ENCODE peak calls at places on chromosomes 16 and 17, in seven cellular contexts. One of them, this sample, is unnamed.

GRCh38 chr17:1754430-1755112 is 7.3 kb upstream of the SERPINF1 start:
- DNase-seq in tibial artery: no peak
- DNase-seq in heart left ventricle: no peak
- DNase-seq in OCI-LY7: no peak
- DNase-seq in naive thymus-derived CD4-positive, alpha-beta T cell: no peak
- DNase-seq in CD8-positive, alpha-beta T cell: no peak
- DNase-seq in body of pancreas: no peak
- DNase-seq in this sample: no peak

GRCh38 chr17:48310748-48311213 is 119.2 kb downstream of the SKAP1 start:
- DNase-seq in tibial artery: no peak
- DNase-seq in heart left ventricle: no peak
- DNase-seq in OCI-LY7: no peak
- DNase-seq in naive thymus-derived CD4-positive, alpha-beta T cell: no peak
- DNase-seq in CD8-positive, alpha-beta T cell: no peak
- DNase-seq in body of pancreas: no peak
- DNase-seq in this sample: no peak

GRCh38 chr16:51034481-51035109 is 116.5 kb downstream of the SALL1 start:
- DNase-seq in tibial artery: no peak
- DNase-seq in heart left ventricle: no peak
- DNase-seq in OCI-LY7: peak; percentile 49
- DNase-seq in naive thymus-derived CD4-positive, alpha-beta T cell: no peak
- DNase-seq in CD8-positive, alpha-beta T cell: no peak
- DNase-seq in body of pancreas: no peak
- DNase-seq in this sample: no peak

GRCh38 chr16:4846503-4846900 is 586 bp downstream of the GLYR1 start:
- DNase-seq in tibial artery: peak; percentile 51
- DNase-seq in heart left ventricle: peak; percentile 73
- DNase-seq in OCI-LY7: peak; percentile 55
- DNase-seq in naive thymus-derived CD4-positive, alpha-beta T cell: peak; percentile 21
- DNase-seq in CD8-positive, alpha-beta T cell: no peak
- DNase-seq in body of pancreas: peak; percentile 71
- DNase-seq in this sample: no peak

GRCh38 chr17:36691606-36692005 is 90.2 kb downstream of the MRM1 start:
- DNase-seq in tibial artery: no peak
- DNase-seq in heart left ventricle: no peak
- DNase-seq in OCI-LY7: no peak
- DNase-seq in naive thymus-derived CD4-positive, alpha-beta T cell: no peak
- DNase-seq in CD8-positive, alpha-beta T cell: no peak
- DNase-seq in body of pancreas: no peak
- DNase-seq in this sample: no peak

GRCh38 chr17:71111460-71111859 is 942.1 kb downstream of the KCNJ2 start:
- DNase-seq in tibial artery: no peak
- DNase-seq in heart left ventricle: no peak
- DNase-seq in OCI-LY7: no peak
- DNase-seq in naive thymus-derived CD4-positive, alpha-beta T cell: no peak
- DNase-seq in CD8-positive, alpha-beta T cell: no peak
- DNase-seq in body of pancreas: no peak
- DNase-seq in this sample: no peak

GRCh38 chr16:55147401-55147800 is 176.6 kb upstream of the IRX6 start:
- DNase-seq in tibial artery: no peak
- DNase-seq in heart left ventricle: no peak
- DNase-seq in OCI-LY7: no peak
- DNase-seq in naive thymus-derived CD4-positive, alpha-beta T cell: no peak
- DNase-seq in CD8-positive, alpha-beta T cell: no peak
- DNase-seq in body of pancreas: no peak
- DNase-seq in this sample: no peak

GRCh38 chr17:8801135-8801840 is 2.1 kb upstream of the MFSD6L start:
- DNase-seq in tibial artery: no peak
- DNase-seq in heart left ventricle: no peak
- DNase-seq in OCI-LY7: no peak
- DNase-seq in naive thymus-derived CD4-positive, alpha-beta T cell: no peak
- DNase-seq in CD8-positive, alpha-beta T cell: no peak
- DNase-seq in body of pancreas: no peak
- DNase-seq in this sample: no peak

GRCh38 chr17:83103200-83103937 is 24.0 kb downstream of the METRNL start:
- DNase-seq in tibial artery: peak; percentile 90
- DNase-seq in heart left ventricle: no peak
- DNase-seq in OCI-LY7: peak; percentile 30
- DNase-seq in naive thymus-derived CD4-positive, alpha-beta T cell: no peak
- DNase-seq in CD8-positive, alpha-beta T cell: no peak
- DNase-seq in body of pancreas: peak; percentile 83
- DNase-seq in this sample: no peak

GRCh38 chr17:60168654-60169053 is 18.9 kb downstream of the CA4 start:
- DNase-seq in tibial artery: no peak
- DNase-seq in heart left ventricle: no peak
- DNase-seq in OCI-LY7: no peak
- DNase-seq in naive thymus-derived CD4-positive, alpha-beta T cell: no peak
- DNase-seq in CD8-positive, alpha-beta T cell: no peak
- DNase-seq in body of pancreas: no peak
- DNase-seq in this sample: no peak

GRCh38 chr17:39935896-39936295 is 8.4 kb downstream of the LRRC3C start:
- DNase-seq in tibial artery: no peak
- DNase-seq in heart left ventricle: no peak
- DNase-seq in OCI-LY7: no peak
- DNase-seq in naive thymus-derived CD4-positive, alpha-beta T cell: no peak
- DNase-seq in CD8-positive, alpha-beta T cell: no peak
- DNase-seq in body of pancreas: no peak
- DNase-seq in this sample: no peak

GRCh38 chr17:51995797-51996403 is 162.6 kb downstream of the CA10 start:
- DNase-seq in tibial artery: no peak
- DNase-seq in heart left ventricle: no peak
- DNase-seq in OCI-LY7: no peak
- DNase-seq in naive thymus-derived CD4-positive, alpha-beta T cell: no peak
- DNase-seq in CD8-positive, alpha-beta T cell: no peak
- DNase-seq in body of pancreas: no peak
- DNase-seq in this sample: no peak

GRCh38 chr17:948284-948852 is 31.2 kb downstream of the NXN start:
- DNase-seq in tibial artery: no peak
- DNase-seq in heart left ventricle: no peak
- DNase-seq in OCI-LY7: no peak
- DNase-seq in naive thymus-derived CD4-positive, alpha-beta T cell: no peak
- DNase-seq in CD8-positive, alpha-beta T cell: no peak
- DNase-seq in body of pancreas: no peak
- DNase-seq in this sample: no peak

GRCh38 chr16:21646721-21647561 is 5.5 kb downstream of the IGSF6 start:
- DNase-seq in tibial artery: no peak
- DNase-seq in heart left ventricle: no peak
- DNase-seq in OCI-LY7: peak; percentile 91
- DNase-seq in naive thymus-derived CD4-positive, alpha-beta T cell: peak; percentile 77
- DNase-seq in CD8-positive, alpha-beta T cell: peak; percentile 80
- DNase-seq in body of pancreas: no peak
- DNase-seq in this sample: no peak

GRCh38 chr16:29226782-29227181 is 179.7 kb downstream of the NPIPB11 start:
- DNase-seq in tibial artery: no peak
- DNase-seq in heart left ventricle: no peak
- DNase-seq in OCI-LY7: no peak
- DNase-seq in naive thymus-derived CD4-positive, alpha-beta T cell: no peak
- DNase-seq in CD8-positive, alpha-beta T cell: no peak
- DNase-seq in body of pancreas: no peak
- DNase-seq in this sample: no peak

GRCh38 chr16:765971-766819 is 5.7 kb downstream of the MSLN start:
- DNase-seq in tibial artery: no peak
- DNase-seq in heart left ventricle: no peak
- DNase-seq in OCI-LY7: no peak
- DNase-seq in naive thymus-derived CD4-positive, alpha-beta T cell: no peak
- DNase-seq in CD8-positive, alpha-beta T cell: no peak
- DNase-seq in body of pancreas: no peak
- DNase-seq in this sample: no peak

GRCh38 chr17:8300629-8301242 is 5.5 kb upstream of the SLC25A35 start:
- DNase-seq in tibial artery: peak; percentile 50
- DNase-seq in heart left ventricle: no peak
- DNase-seq in OCI-LY7: peak; percentile 87
- DNase-seq in naive thymus-derived CD4-positive, alpha-beta T cell: peak; percentile 80
- DNase-seq in CD8-positive, alpha-beta T cell: peak; percentile 76
- DNase-seq in body of pancreas: peak; percentile 70
- DNase-seq in this sample: no peak

GRCh38 chr17:68094481-68095078 is 59.0 kb downstream of the KPNA2 start:
- DNase-seq in tibial artery: no peak
- DNase-seq in heart left ventricle: no peak
- DNase-seq in OCI-LY7: no peak
- DNase-seq in naive thymus-derived CD4-positive, alpha-beta T cell: no peak
- DNase-seq in CD8-positive, alpha-beta T cell: no peak
- DNase-seq in body of pancreas: no peak
- DNase-seq in this sample: no peak

GRCh38 chr17:34199932-34200534 is 55.1 kb upstream of the CCL2 start:
- DNase-seq in tibial artery: peak; percentile 76
- DNase-seq in heart left ventricle: peak; percentile 63
- DNase-seq in OCI-LY7: peak; percentile 86
- DNase-seq in naive thymus-derived CD4-positive, alpha-beta T cell: peak; percentile 76
- DNase-seq in CD8-positive, alpha-beta T cell: peak; percentile 70
- DNase-seq in body of pancreas: peak; percentile 83
- DNase-seq in this sample: peak; percentile 14

GRCh38 chr17:59893617-59894100 is 738 bp downstream of the RPS6KB1 start:
- DNase-seq in tibial artery: no peak
- DNase-seq in heart left ventricle: peak; percentile 41
- DNase-seq in OCI-LY7: peak; percentile 60
- DNase-seq in naive thymus-derived CD4-positive, alpha-beta T cell: no peak
- DNase-seq in CD8-positive, alpha-beta T cell: no peak
- DNase-seq in body of pancreas: no peak
- DNase-seq in this sample: no peak

GRCh38 chr17:77163521-77164280 is 22.9 kb downstream of the SEC14L1 start:
- DNase-seq in tibial artery: no peak
- DNase-seq in heart left ventricle: no peak
- DNase-seq in OCI-LY7: no peak
- DNase-seq in naive thymus-derived CD4-positive, alpha-beta T cell: no peak
- DNase-seq in CD8-positive, alpha-beta T cell: no peak
- DNase-seq in body of pancreas: no peak
- DNase-seq in this sample: no peak

GRCh38 chr16:27067138-27067537 is 411 bp downstream of the C16orf82 start:
- DNase-seq in tibial artery: no peak
- DNase-seq in heart left ventricle: no peak
- DNase-seq in OCI-LY7: no peak
- DNase-seq in naive thymus-derived CD4-positive, alpha-beta T cell: no peak
- DNase-seq in CD8-positive, alpha-beta T cell: no peak
- DNase-seq in body of pancreas: no peak
- DNase-seq in this sample: no peak

GRCh38 chr17:30950669-30951399 is 20.0 kb upstream of the RNF135 start:
- DNase-seq in tibial artery: peak; percentile 77
- DNase-seq in heart left ventricle: peak; percentile 83
- DNase-seq in OCI-LY7: no peak
- DNase-seq in naive thymus-derived CD4-positive, alpha-beta T cell: no peak
- DNase-seq in CD8-positive, alpha-beta T cell: no peak
- DNase-seq in body of pancreas: peak; percentile 59
- DNase-seq in this sample: peak; percentile 25

DNA sequence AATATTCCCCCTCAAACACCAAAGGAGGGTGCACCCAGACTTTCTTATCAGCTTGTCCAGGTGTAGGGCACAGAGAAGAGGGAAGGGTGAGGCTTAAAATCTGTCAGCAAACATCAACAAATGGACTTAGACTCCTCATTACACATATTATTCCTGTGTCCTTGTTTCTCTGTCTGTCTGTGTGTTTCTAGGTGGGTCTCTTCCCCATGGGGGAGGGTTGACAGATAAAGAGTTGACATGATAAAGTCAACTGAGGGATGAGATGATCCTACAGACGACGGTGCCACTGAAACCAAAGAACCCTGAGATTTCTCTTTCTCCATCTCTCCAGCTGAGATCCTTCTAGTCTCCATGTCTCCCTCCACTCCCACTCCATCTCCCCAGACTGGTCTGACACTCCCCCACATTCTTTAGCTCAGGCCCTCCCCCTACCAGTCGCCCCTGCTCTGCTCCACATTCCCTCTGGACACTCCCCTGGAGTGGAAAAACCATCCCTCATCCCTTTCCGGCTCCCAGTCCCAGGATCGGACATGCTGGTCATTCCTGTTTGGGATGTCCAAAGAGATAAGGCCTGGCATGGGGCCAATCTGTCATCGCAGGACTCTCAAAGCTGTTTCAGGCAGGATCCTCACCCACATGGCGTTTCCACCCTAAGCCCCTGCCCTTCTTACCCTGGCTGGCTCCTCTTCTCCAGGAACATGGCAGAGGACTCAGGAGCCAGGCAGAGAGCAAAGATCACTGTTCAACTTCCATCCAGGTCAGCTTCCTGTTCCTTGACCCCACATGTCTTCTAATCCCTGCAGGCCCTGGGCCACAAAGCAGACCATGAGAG is 2.9 kb upstream of the ITGA3 start:
- DNase-seq in tibial artery: no peak
- DNase-seq in heart left ventricle: peak; percentile 72
- DNase-seq in OCI-LY7: no peak
- DNase-seq in naive thymus-derived CD4-positive, alpha-beta T cell: no peak
- DNase-seq in CD8-positive, alpha-beta T cell: no peak
- DNase-seq in body of pancreas: peak; percentile 53
- DNase-seq in this sample: no peak
- H3K4me1 ChIP-seq in tibial artery: peaks cover 21% of the 10 kb centered on the region
- H3K4me1 ChIP-seq in heart left ventricle: peaks cover 47% of the 10 kb centered on the region
- H3K4me1 ChIP-seq in OCI-LY7: peaks cover 39% of the 10 kb centered on the region
- H3K4me1 ChIP-seq in naive thymus-derived CD4-positive, alpha-beta T cell: peaks cover 7% of the 10 kb centered on the region
- H3K4me1 ChIP-seq in CD8-positive, alpha-beta T cell: peaks cover 9% of the 10 kb centered on the region
- H3K4me1 ChIP-seq in body of pancreas: peaks cover 63% of the 10 kb centered on the region
- H3K4me1 ChIP-seq in this sample: peaks cover 1% of the 10 kb centered on the region

GRCh38 chr17:40937384-40937819 is at the start of gene KRT23:
- DNase-seq in tibial artery: no peak
- DNase-seq in heart left ventricle: no peak
- DNase-seq in OCI-LY7: no peak
- DNase-seq in naive thymus-derived CD4-positive, alpha-beta T cell: no peak
- DNase-seq in CD8-positive, alpha-beta T cell: no peak
- DNase-seq in body of pancreas: peak; percentile 16
- DNase-seq in this sample: no peak
- H3K27ac ChIP-seq in tibial artery: no peak within 1 kb of the TSS
- H3K27ac ChIP-seq in heart left ventricle: no peak within 1 kb of the TSS
- H3K27ac ChIP-seq in OCI-LY7: no peak within 1 kb of the TSS
- H3K27ac ChIP-seq in naive thymus-derived CD4-positive, alpha-beta T cell: no peak within 1 kb of the TSS
- H3K27ac ChIP-seq in CD8-positive, alpha-beta T cell: no peak within 1 kb of the TSS
- H3K27ac ChIP-seq in body of pancreas: peak within 1 kb of the TSS; percentile 37
- H3K27ac ChIP-seq in this sample: no peak within 1 kb of the TSS

DNA sequence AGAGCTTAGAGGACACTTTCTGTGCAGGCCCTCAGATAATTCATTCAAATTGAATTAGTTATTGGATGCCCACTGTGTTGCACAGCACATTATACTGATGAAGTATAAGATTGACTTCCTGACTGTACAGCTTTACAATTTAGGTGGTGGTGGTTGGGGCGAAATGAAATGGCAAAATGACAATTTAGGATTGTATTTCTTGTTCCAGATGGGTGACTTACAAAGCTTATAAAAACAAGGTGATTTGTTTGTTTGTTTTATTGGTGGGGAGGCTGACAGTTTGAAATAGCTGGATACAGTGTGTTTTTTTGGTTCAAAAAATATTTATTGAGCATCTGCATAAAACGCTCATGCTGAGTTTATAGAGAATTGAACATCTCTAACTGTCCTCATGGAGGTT is 1.6 kb downstream of the MAP2K4 start:
- DNase-seq in tibial artery: no peak
- DNase-seq in heart left ventricle: no peak
- DNase-seq in OCI-LY7: no peak
- DNase-seq in naive thymus-derived CD4-positive, alpha-beta T cell: no peak
- DNase-seq in CD8-positive, alpha-beta T cell: no peak
- DNase-seq in body of pancreas: no peak
- DNase-seq in this sample: no peak
- H3K4me1 ChIP-seq in tibial artery: peaks cover 17% of the 10 kb centered on the region
- H3K4me1 ChIP-seq in heart left ventricle: peaks cover 23% of the 10 kb centered on the region
- H3K4me1 ChIP-seq in OCI-LY7: peaks cover 17% of the 10 kb centered on the region
- H3K4me1 ChIP-seq in naive thymus-derived CD4-positive, alpha-beta T cell: peaks cover 17% of the 10 kb centered on the region
- H3K4me1 ChIP-seq in CD8-positive, alpha-beta T cell: peaks cover 47% of the 10 kb centered on the region
- H3K4me1 ChIP-seq in body of pancreas: peaks cover 51% of the 10 kb centered on the region
- H3K4me1 ChIP-seq in this sample: peaks cover 9% of the 10 kb centered on the region

DNA sequence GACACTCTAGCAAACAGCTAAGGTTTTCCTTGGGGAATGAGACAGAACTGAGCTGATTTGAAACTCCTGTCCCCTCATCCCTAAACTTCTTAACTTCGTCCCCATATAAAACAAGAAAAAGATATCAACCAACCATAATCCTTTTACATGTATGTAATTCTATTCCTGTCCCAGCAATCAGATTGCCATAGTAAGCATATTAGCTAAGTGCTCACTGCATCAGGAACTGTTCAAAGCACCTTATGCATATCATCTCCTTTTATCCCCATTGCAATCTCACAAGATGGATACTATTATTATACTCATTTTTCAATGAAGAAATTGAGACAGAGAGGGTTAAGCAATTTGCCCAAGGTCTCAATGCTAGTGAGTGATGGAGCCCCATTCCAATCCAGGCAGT is 6.8 kb downstream of the KIF18B start:
- DNase-seq in tibial artery: no peak
- DNase-seq in heart left ventricle: no peak
- DNase-seq in OCI-LY7: no peak
- DNase-seq in naive thymus-derived CD4-positive, alpha-beta T cell: no peak
- DNase-seq in CD8-positive, alpha-beta T cell: no peak
- DNase-seq in body of pancreas: no peak
- DNase-seq in this sample: no peak
- H3K27ac ChIP-seq in tibial artery: no peak overlapping the region
- H3K27ac ChIP-seq in heart left ventricle: no peak overlapping the region
- H3K27ac ChIP-seq in OCI-LY7: no peak overlapping the region
- H3K27ac ChIP-seq in naive thymus-derived CD4-positive, alpha-beta T cell: no peak overlapping the region
- H3K27ac ChIP-seq in CD8-positive, alpha-beta T cell: no peak overlapping the region
- H3K27ac ChIP-seq in body of pancreas: peak overlapping the region; percentile 49
- H3K27ac ChIP-seq in this sample: no peak overlapping the region

This sample was measured in thoracic aorta.